ENCODE peak calls at places on chromosome 1, in five cellular contexts. One of them, this sample, is unnamed.

GRCh38 chr1:17168480-17168878 is 36.4 kb upstream of the PADI1 start:
- DNase-seq in pancreas: no peak
- DNase-seq in astrocyte of the cerebellum: peak; percentile 74
- DNase-seq in A673: no peak
- DNase-seq in astrocyte of the spinal cord: peak; percentile 91
- DNase-seq in this sample: no peak

GRCh38 chr1:118826669-118827068 is 161.5 kb downstream of the TBX15 start:
- DNase-seq in astrocyte of the cerebellum: no peak
- DNase-seq in A673: no peak
- DNase-seq in astrocyte of the spinal cord: no peak
- DNase-seq in pancreas: no peak
- DNase-seq in this sample: no peak

GRCh38 chr1:206734499-206735142 is 36.0 kb upstream of the IL19 start:
- DNase-seq in astrocyte of the spinal cord: no peak
- DNase-seq in A673: peak; percentile 45
- DNase-seq in pancreas: peak; percentile 84
- DNase-seq in astrocyte of the cerebellum: no peak
- DNase-seq in this sample: peak; percentile 74

GRCh38 chr1:233520510-233521191 is 93.3 kb upstream of the KCNK1 start:
- DNase-seq in astrocyte of the cerebellum: no peak
- DNase-seq in astrocyte of the spinal cord: peak; percentile 26
- DNase-seq in pancreas: no peak
- DNase-seq in A673: no peak
- DNase-seq in this sample: no peak

GRCh38 chr1:6007318-6008083 is 15.3 kb upstream of the NPHP4 start:
- DNase-seq in A673: peak; percentile 44
- DNase-seq in astrocyte of the spinal cord: no peak
- DNase-seq in astrocyte of the cerebellum: no peak
- DNase-seq in pancreas: peak; percentile 27
- DNase-seq in this sample: no peak

GRCh38 chr1:19493547-19493946 is 8.2 kb upstream of the CAPZB start:
- DNase-seq in astrocyte of the cerebellum: no peak
- DNase-seq in astrocyte of the spinal cord: no peak
- DNase-seq in A673: no peak
- DNase-seq in pancreas: no peak
- DNase-seq in this sample: no peak

GRCh38 chr1:40872266-40872665 is 10.1 kb upstream of the CITED4 start:
- DNase-seq in A673: peak; percentile 56
- DNase-seq in astrocyte of the spinal cord: peak; percentile 24
- DNase-seq in pancreas: no peak
- DNase-seq in astrocyte of the cerebellum: no peak
- DNase-seq in this sample: no peak

GRCh38 chr1:162734047-162734446 is 56.5 kb upstream of the HSD17B7 start:
- DNase-seq in astrocyte of the spinal cord: no peak
- DNase-seq in pancreas: no peak
- DNase-seq in A673: no peak
- DNase-seq in astrocyte of the cerebellum: no peak
- DNase-seq in this sample: no peak

GRCh38 chr1:169109561-169110134 is 3.2 kb downstream of the ATP1B1 start:
- DNase-seq in A673: peak; percentile 57
- DNase-seq in astrocyte of the cerebellum: peak; percentile 54
- DNase-seq in astrocyte of the spinal cord: peak; percentile 87
- DNase-seq in pancreas: no peak
- DNase-seq in this sample: no peak

GRCh38 chr1:218374972-218375371 is 29.8 kb downstream of the TGFB2 start:
- DNase-seq in astrocyte of the spinal cord: peak; percentile 83
- DNase-seq in pancreas: no peak
- DNase-seq in A673: no peak
- DNase-seq in astrocyte of the cerebellum: no peak
- DNase-seq in this sample: no peak

GRCh38 chr1:150567341-150567716 is 12.1 kb downstream of the MCL1 start:
- DNase-seq in astrocyte of the cerebellum: no peak
- DNase-seq in A673: no peak
- DNase-seq in astrocyte of the spinal cord: no peak
- DNase-seq in pancreas: no peak
- DNase-seq in this sample: no peak

GRCh38 chr1:232805269-232806070 is at the start of gene MAP10:
- DNase-seq in astrocyte of the spinal cord: peak; percentile 81
- DNase-seq in A673: peak; percentile 95
- DNase-seq in astrocyte of the cerebellum: peak; percentile 18
- DNase-seq in pancreas: peak; percentile 83
- DNase-seq in this sample: peak; percentile 57

GRCh38 chr1:205813755-205814058 is 709 bp upstream of the SLC41A1 start:
- DNase-seq in astrocyte of the spinal cord: peak; percentile 61
- DNase-seq in pancreas: no peak
- DNase-seq in A673: no peak
- DNase-seq in astrocyte of the cerebellum: no peak
- DNase-seq in this sample: no peak

GRCh38 chr1:153614189-153614900 is 1.4 kb upstream of the S100A16 start:
- DNase-seq in astrocyte of the cerebellum: no peak
- DNase-seq in pancreas: no peak
- DNase-seq in astrocyte of the spinal cord: no peak
- DNase-seq in A673: no peak
- DNase-seq in this sample: no peak
- TF ChIP-seq CTCF in astrocyte of the cerebellum: peak; percentile 26
- TF ChIP-seq CTCF in pancreas: no peak
- TF ChIP-seq CTCF in astrocyte of the spinal cord: no peak
- TF ChIP-seq CTCF in A673: no peak
- TF ChIP-seq CTCF in this sample: no peak

GRCh38 chr1:83802450-83803152 is 196.3 kb downstream of the TTLL7 start:
- DNase-seq in astrocyte of the cerebellum: no peak
- DNase-seq in astrocyte of the spinal cord: no peak
- DNase-seq in A673: no peak
- DNase-seq in pancreas: no peak
- DNase-seq in this sample: no peak

GRCh38 chr1:83805921-83806320 is 193.0 kb downstream of the TTLL7 start:
- DNase-seq in pancreas: no peak
- DNase-seq in astrocyte of the cerebellum: no peak
- DNase-seq in astrocyte of the spinal cord: no peak
- DNase-seq in A673: no peak
- DNase-seq in this sample: no peak

GRCh38 chr1:83799474-83800085 is 199.4 kb downstream of the TTLL7 start:
- DNase-seq in astrocyte of the cerebellum: no peak
- DNase-seq in astrocyte of the spinal cord: no peak
- DNase-seq in A673: peak; percentile 12
- DNase-seq in pancreas: no peak
- DNase-seq in this sample: no peak

GRCh38 chr1:83798965-83799364 is 200.0 kb downstream of the TTLL7 start:
- DNase-seq in pancreas: no peak
- DNase-seq in A673: no peak
- DNase-seq in astrocyte of the cerebellum: no peak
- DNase-seq in astrocyte of the spinal cord: no peak
- DNase-seq in this sample: no peak

DNA sequence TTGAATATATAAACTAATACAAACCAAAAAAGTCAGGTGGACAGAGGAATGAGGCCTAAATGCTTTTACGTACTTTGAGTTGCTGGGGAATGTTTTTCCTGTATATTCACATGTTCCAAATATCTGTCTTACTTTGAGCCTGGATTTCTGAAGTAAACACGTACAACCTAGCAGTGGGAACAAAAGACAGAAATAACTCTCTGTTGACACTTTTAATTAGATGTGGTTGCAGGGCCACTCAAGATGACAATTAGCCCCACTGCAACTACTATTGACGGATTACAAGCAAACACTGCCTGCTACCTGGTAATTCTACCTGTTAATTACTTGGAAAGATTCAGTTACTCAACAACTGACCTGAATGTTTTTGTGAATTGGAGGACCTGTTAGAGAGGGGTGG is 196.9 kb downstream of the TTLL7 start:
- DNase-seq in A673: no peak
- DNase-seq in pancreas: no peak
- DNase-seq in astrocyte of the spinal cord: no peak
- DNase-seq in astrocyte of the cerebellum: no peak
- DNase-seq in this sample: no peak
- TF ChIP-seq CTCF in A673: no peak
- TF ChIP-seq CTCF in pancreas: no peak
- TF ChIP-seq CTCF in astrocyte of the spinal cord: no peak
- TF ChIP-seq CTCF in astrocyte of the cerebellum: no peak
- TF ChIP-seq CTCF in this sample: no peak

GRCh38 chr1:32729254-32730046 is 26.9 kb upstream of the SYNC start:
- DNase-seq in A673: no peak
- DNase-seq in pancreas: no peak
- DNase-seq in astrocyte of the cerebellum: no peak
- DNase-seq in astrocyte of the spinal cord: no peak
- DNase-seq in this sample: no peak
- TF ChIP-seq CTCF in A673: no peak
- TF ChIP-seq CTCF in pancreas: no peak
- TF ChIP-seq CTCF in astrocyte of the cerebellum: peak; percentile 6
- TF ChIP-seq CTCF in astrocyte of the spinal cord: no peak
- TF ChIP-seq CTCF in this sample: no peak

GRCh38 chr1:27496604-27497155 is 6.7 kb upstream of the WASF2 start:
- DNase-seq in astrocyte of the spinal cord: no peak
- DNase-seq in astrocyte of the cerebellum: no peak
- DNase-seq in pancreas: no peak
- DNase-seq in A673: peak; percentile 52
- DNase-seq in this sample: no peak
- TF ChIP-seq CTCF in astrocyte of the spinal cord: peak; percentile 42
- TF ChIP-seq CTCF in astrocyte of the cerebellum: peak; percentile 55
- TF ChIP-seq CTCF in pancreas: no peak
- TF ChIP-seq CTCF in A673: no peak
- TF ChIP-seq CTCF in this sample: no peak

GRCh38 chr1:46735708-46736324 is 16.9 kb upstream of the EFCAB14 start:
- DNase-seq in pancreas: no peak
- DNase-seq in A673: peak; percentile 64
- DNase-seq in astrocyte of the spinal cord: peak; percentile 55
- DNase-seq in astrocyte of the cerebellum: peak; percentile 60
- DNase-seq in this sample: no peak
- TF ChIP-seq CTCF in pancreas: no peak
- TF ChIP-seq CTCF in A673: peak; percentile 50
- TF ChIP-seq CTCF in astrocyte of the spinal cord: peak; percentile 52
- TF ChIP-seq CTCF in astrocyte of the cerebellum: peak; percentile 57
- TF ChIP-seq CTCF in this sample: no peak

This sample was measured in natural killer cell.